ENCODE peak calls at places on chromosome 12, in eight cellular contexts. B, W, V, X, L, T, Z and H are unnamed samples.
A peak's percentile ranks its signal among the peaks of the same experiment; 100 is the strongest.

GRCh38 chr12:13749380-13749779 is 232.0 kb downstream of the GRIN2B start:
- DNase-seq in B (peak; percentile 95), W (no peak), V (no peak), X (no peak), L (no peak), T (no peak), Z (no peak), H (no peak)

GRCh38 chr12:67981236-67982164 is 7.7 kb upstream of the IFNG-AS1 start:
- DNase-seq in B (no peak), W (no peak), V (no peak), X (peak; percentile 94), L (no peak), T (peak; percentile 60), Z (no peak), H (peak; percentile 91)

GRCh38 chr12:11812558-11813421 is 163.3 kb downstream of the ETV6 start:
- DNase-seq in B (peak; percentile 89), W (no peak), V (peak; percentile 83), X (no peak), L (no peak), T (peak; percentile 27), Z (peak; percentile 74), H (peak; percentile 73)

GRCh38 chr12:31874961-31875608 is 84.1 kb upstream of the RESF1 start:
- DNase-seq in B (peak; percentile 81), W (peak; percentile 32), V (peak; percentile 84), X (peak; percentile 81), L (peak; percentile 41), T (peak; percentile 22), Z (peak; percentile 25), H (peak; percentile 56)

GRCh38 chr12:46214668-46215429 is 54.0 kb downstream of the SLC38A1 start:
- DNase-seq in B (no peak), W (no peak), V (peak; percentile 88), X (no peak), L (no peak), T (no peak), Z (peak; percentile 27), H (no peak)

GRCh38 chr12:132238487-132239248 is 90.7 kb downstream of the GALNT9 start:
- DNase-seq in B (peak; percentile 54), W (no peak), V (peak; percentile 69), X (no peak), L (no peak), T (no peak), Z (no peak), H (no peak)

GRCh38 chr12:95173392-95174251 is 43.6 kb downstream of the FGD6 start:
- DNase-seq in B (no peak), W (peak; percentile 52), V (no peak), X (peak; percentile 82), L (peak; percentile 70), T (peak; percentile 69), Z (peak; percentile 74), H (peak; percentile 83)

GRCh38 chr12:64184216-64184615 is 37.9 kb downstream of the KICS2 start:
- DNase-seq in B (no peak), W (no peak), V (no peak), X (no peak), L (no peak), T (no peak), Z (no peak), H (no peak)

GRCh38 chr12:104006929-104007328 is 41.3 kb downstream of the TDG start:
- DNase-seq in B (no peak), W (no peak), V (no peak), X (no peak), L (no peak), T (peak; percentile 73), Z (no peak), H (peak; percentile 73)

GRCh38 chr12:39622306-39622705 is 2.7 kb upstream of the ABCD2 start:
- DNase-seq in B (peak; percentile 30), W (no peak), V (peak; percentile 45), X (no peak), L (no peak), T (no peak), Z (no peak), H (no peak)

GRCh38 chr12:30846776-30847175 is 79.8 kb upstream of the TSPAN11 start:
- DNase-seq in B (peak; percentile 52), W (no peak), V (no peak), X (no peak), L (no peak), T (no peak), Z (no peak), H (no peak)

GRCh38 chr12:50246873-50247612 is 36.3 kb downstream of the LIMA1 start:
- DNase-seq in B (no peak), W (no peak), V (no peak), X (peak; percentile 95), L (peak; percentile 87), T (peak; percentile 81), Z (peak; percentile 92), H (peak; percentile 97)

GRCh38 chr12:2963760-2964292 is 4.6 kb downstream of the TEAD4 start:
- DNase-seq in B (peak; percentile 93), W (no peak), V (no peak), X (peak; percentile 16), L (no peak), T (no peak), Z (no peak), H (peak; percentile 32)

GRCh38 chr12:45416161-45416560 is 200.3 kb downstream of the ANO6 start:
- DNase-seq in B (no peak), W (no peak), V (no peak), X (no peak), L (no peak), T (no peak), Z (no peak), H (no peak)

GRCh38 chr12:62640910-62641448 is 174.4 kb downstream of the MON2 start:
- DNase-seq in B (peak; percentile 73), W (no peak), V (no peak), X (peak; percentile 75), L (no peak), T (peak; percentile 15), Z (no peak), H (peak; percentile 56)

GRCh38 chr12:93153321-93153720 is 224.2 kb upstream of the EEA1 start:
- DNase-seq in B (no peak), W (no peak), V (no peak), X (peak; percentile 56), L (no peak), T (no peak), Z (no peak), H (peak; percentile 50)

GRCh38 chr12:67431436-67432049 is 162.4 kb downstream of the CAND1 start:
- DNase-seq in B (no peak), W (no peak), V (no peak), X (no peak), L (no peak), T (no peak), Z (no peak), H (no peak)

GRCh38 chr12:99386907-99387306 is 260.6 kb upstream of the GARIN6 start:
- DNase-seq in B (peak; percentile 61), W (no peak), V (no peak), X (peak; percentile 11), L (no peak), T (peak; percentile 65), Z (no peak), H (peak; percentile 47)

GRCh38 chr12:27614866-27615265 is 81.4 kb upstream of the REP15 start:
- DNase-seq in B (no peak), W (no peak), V (no peak), X (no peak), L (no peak), T (no peak), Z (no peak), H (no peak)

GRCh38 chr12:91606662-91607377 is 424.2 kb upstream of the DCN start:
- DNase-seq in B (no peak), W (no peak), V (no peak), X (no peak), L (no peak), T (no peak), Z (no peak), H (no peak)

GRCh38 chr12:119204137-119204536 is 25.4 kb downstream of the HSPB8 start:
- DNase-seq in B (no peak), W (peak; percentile 28), V (no peak), X (no peak), L (no peak), T (no peak), Z (no peak), H (no peak)

GRCh38 chr12:96192926-96193573 is 1.1 kb upstream of the ELK3 start:
- DNase-seq in B (no peak), W (no peak), V (no peak), X (no peak), L (no peak), T (no peak), Z (no peak), H (no peak)
- H3K4me3 ChIP-seq in B (no peak overlapping the region), W (no peak overlapping the region), V (no peak overlapping the region), X (no peak overlapping the region), L (no peak overlapping the region), T (no peak overlapping the region), Z (no peak overlapping the region), H (no peak overlapping the region)

GRCh38 chr12:6774557-6775062 is 2.3 kb downstream of the LAG3 start:
- DNase-seq in B (no peak), W (no peak), V (no peak), X (no peak), L (no peak), T (no peak), Z (no peak), H (no peak)

GRCh38 chr12:6772331-6772695 is at the start of gene LAG3:
- DNase-seq in B (peak; percentile 62), W (no peak), V (no peak), X (no peak), L (no peak), T (no peak), Z (peak; percentile 32), H (no peak)

GRCh38 chr12:6773662-6774351 is 1.5 kb downstream of the LAG3 start:
- DNase-seq in B (peak; percentile 81), W (no peak), V (no peak), X (no peak), L (no peak), T (no peak), Z (peak; percentile 40), H (no peak)

GRCh38 chr12:6771509-6772330 is 600 bp upstream of the LAG3 start:
- DNase-seq in B (no peak), W (no peak), V (no peak), X (no peak), L (no peak), T (no peak), Z (no peak), H (no peak)

GRCh38 chr12:6772729-6773661 is 675 bp downstream of the LAG3 start:
- DNase-seq in B (peak; percentile 73), W (no peak), V (no peak), X (no peak), L (no peak), T (no peak), Z (no peak), H (no peak)
- H3K4me3 ChIP-seq in B (no peak overlapping the region), W (no peak overlapping the region), V (peak overlapping the region; percentile 4), X (no peak overlapping the region), L (no peak overlapping the region), T (no peak overlapping the region), Z (peak overlapping the region; percentile 9), H (no peak overlapping the region)

GRCh38 chr12:8709124-8709830 is 11.5 kb downstream of the RIMKLB start:
- DNase-seq in B (no peak), W (no peak), V (no peak), X (no peak), L (no peak), T (peak; percentile 53), Z (peak; percentile 31), H (no peak)
- H3K4me3 ChIP-seq in B (no peak overlapping the region), W (peak overlapping the region; percentile 21), V (peak overlapping the region; percentile 17), X (no peak overlapping the region), L (no peak overlapping the region), T (peak overlapping the region; percentile 82), Z (peak overlapping the region; percentile 19), H (peak overlapping the region; percentile 6)

GRCh38 chr12:55815473-55815872 is 2.1 kb downstream of the SARNP start:
- DNase-seq in B (peak; percentile 35), W (no peak), V (no peak), X (no peak), L (no peak), T (no peak), Z (no peak), H (no peak)
- H3K4me3 ChIP-seq in B (peak overlapping the region; percentile 99), W (no peak overlapping the region), V (no peak overlapping the region), X (peak overlapping the region; percentile 99), L (no peak overlapping the region), T (peak overlapping the region; percentile 97), Z (no peak overlapping the region), H (no peak overlapping the region)